ENCODE peak calls at places on chromosomes 4 and X, in four cellular contexts. S, U, G and J are unnamed samples.

GRCh38 chrX:30592846-30593245 is 15.3 kb upstream of the TASL start:
- DNase-seq in S (no peak), U (no peak), G (no peak), J (no peak)

GRCh38 chr4:3204021-3204431 is 44.9 kb upstream of the MSANTD1 start:
- DNase-seq in S (no peak), U (peak; percentile 33), G (no peak), J (no peak)

GRCh38 chr4:20320232-20320631 is 68.5 kb downstream of the SLIT2 start:
- DNase-seq in S (no peak), U (no peak), G (no peak), J (no peak)

GRCh38 chrX:133943507-133943906 is 41.9 kb downstream of the GPC3 start:
- DNase-seq in S (no peak), U (no peak), G (no peak), J (no peak)

GRCh38 chr4:26821677-26822503 is 38.8 kb upstream of the STIM2 start:
- DNase-seq in S (no peak), U (peak; percentile 95), G (no peak), J (no peak)

GRCh38 chr4:17385403-17385802 is 126.5 kb downstream of the QDPR start:
- DNase-seq in S (peak; percentile 5), U (no peak), G (peak; percentile 24), J (no peak)

GRCh38 chr4:14829795-14830194 is 172.5 kb upstream of the CPEB2 start:
- DNase-seq in S (no peak), U (peak; percentile 39), G (no peak), J (no peak)

GRCh38 chr4:173509031-173510001 is 20.7 kb downstream of the HAND2 start:
- DNase-seq in S (no peak), U (no peak), G (no peak), J (no peak)

GRCh38 chr4:89298160-89298559 is 9.4 kb downstream of the GPRIN3 start:
- DNase-seq in S (no peak), U (no peak), G (no peak), J (no peak)

GRCh38 chrX:43349363-43349762 is 306.7 kb upstream of the MAOA start:
- DNase-seq in S (peak; percentile 11), U (peak; percentile 44), G (peak; percentile 1), J (peak; percentile 55)

GRCh38 chrX:71282514-71283408 is 674 bp upstream of the NONO start:
- DNase-seq in S (peak; percentile 37), U (peak; percentile 29), G (no peak), J (peak; percentile 64)

GRCh38 chr4:163201358-163201757 is 34.7 kb upstream of the NAF1 start:
- DNase-seq in S (peak; percentile 40), U (no peak), G (no peak), J (no peak)

GRCh38 chr4:158159054-158159717 is 13.6 kb downstream of the GASK1B start:
- DNase-seq in S (no peak), U (no peak), G (no peak), J (no peak)

GRCh38 chr4:45453258-45453841 is 670.5 kb downstream of the GABRG1 start:
- DNase-seq in S (no peak), U (peak; percentile 18), G (no peak), J (no peak)

GRCh38 chr4:170259631-170260153 is 169.9 kb upstream of the AADAT start:
- DNase-seq in S (peak; percentile 40), U (peak; percentile 92), G (peak; percentile 65), J (peak; percentile 84)

GRCh38 chr4:100895572-100896197 is 377.9 kb upstream of the EMCN start:
- DNase-seq in S (no peak), U (no peak), G (peak; percentile 19), J (no peak)

GRCh38 chr4:146059153-146059552 is 116.4 kb upstream of the LSM6 start:
- DNase-seq in S (no peak), U (no peak), G (peak; percentile 57), J (no peak)

GRCh38 chr4:189124149-189124758 is 816.4 kb upstream of the FRG1 start:
- DNase-seq in S (no peak), U (peak; percentile 4), G (no peak), J (no peak)

GRCh38 chr4:34371676-34372075 is 1872.6 kb downstream of the ARAP2 start:
- DNase-seq in S (no peak), U (no peak), G (no peak), J (no peak)
- TF ChIP-seq HDAC6 in S (no peak), U (no peak), G (no peak), J (no peak)

GRCh38 chr4:38287090-38287843 is 327.1 kb downstream of the PTTG2 start:
- DNase-seq in S (no peak), U (no peak), G (no peak), J (no peak)
- TF ChIP-seq HDAC6 in S (no peak), U (no peak), G (no peak), J (no peak)

GRCh38 chr4:141801558-141801957 is 165.2 kb downstream of the IL15 start:
- DNase-seq in S (no peak), U (no peak), G (no peak), J (no peak)
- TF ChIP-seq HDAC6 in S (no peak), U (no peak), G (no peak), J (no peak)

GRCh38 chr4:67615119-67615518 is 56.6 kb downstream of the STAP1 start:
- DNase-seq in S (no peak), U (no peak), G (no peak), J (no peak)

GRCh38 chr4:67614186-67614585 is 55.7 kb downstream of the STAP1 start:
- DNase-seq in S (no peak), U (no peak), G (no peak), J (no peak)

DNA sequence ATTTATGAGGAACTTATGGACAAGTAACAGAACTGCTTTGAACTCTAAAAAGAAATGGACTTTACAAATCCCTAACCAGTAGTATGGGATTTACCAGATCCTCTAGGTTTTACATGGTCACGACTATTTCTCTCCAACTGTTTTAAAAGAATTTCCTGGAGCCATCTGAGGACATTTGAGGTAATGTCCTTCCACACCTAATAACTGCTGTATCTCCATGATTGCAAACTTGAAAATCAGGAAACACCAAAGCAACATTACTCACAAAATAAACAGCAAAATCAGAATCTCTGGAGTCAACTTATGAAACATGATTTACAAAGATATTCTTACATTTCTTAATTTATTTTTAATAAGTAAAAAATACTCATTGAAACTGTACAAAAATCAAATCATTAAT is 58.0 kb downstream of the STAP1 start:
- DNase-seq in S (no peak), U (no peak), G (no peak), J (no peak)
- TF ChIP-seq HDAC6 in S (no peak), U (no peak), G (no peak), J (no peak)

GRCh38 chr4:78558421-78558820 is 6.9 kb downstream of the ANXA3 start:
- DNase-seq in S (no peak), U (no peak), G (no peak), J (no peak)

GRCh38 chr4:78557841-78558240 is 6.3 kb downstream of the ANXA3 start:
- DNase-seq in S (no peak), U (no peak), G (no peak), J (no peak)

GRCh38 chr4:78560296-78560963 is 8.9 kb downstream of the ANXA3 start:
- DNase-seq in S (no peak), U (no peak), G (no peak), J (no peak)

GRCh38 chr4:78553526-78554060 is 2.0 kb downstream of the ANXA3 start:
- DNase-seq in S (no peak), U (peak; percentile 26), G (no peak), J (no peak)

GRCh38 chr4:78556655-78557054 is 5.1 kb downstream of the ANXA3 start:
- DNase-seq in S (no peak), U (no peak), G (no peak), J (no peak)
- TF ChIP-seq HDAC6 in S (no peak), U (no peak), G (no peak), J (no peak)